ENCODE peak calls at places on chromosomes 1 and 21, in four cellular contexts. D is GM12878, E is K562, Y is HepG2. N is an unnamed sample.

GRCh38 chr1:16063226-16063829 is 10.1 kb downstream of the FAM131C start:
- DNase-seq in D (no peak), E (no peak), Y (no peak), N (no peak)

GRCh38 chr1:43285269-43285986 is at the start of gene C1orf210:
- DNase-seq in D (no peak), E (peak; percentile 88), Y (peak; percentile 62), N (no peak)

GRCh38 chr1:222454782-222455181 is 93.1 kb downstream of the HHIPL2 start:
- DNase-seq in D (no peak), E (no peak), Y (no peak), N (no peak)

GRCh38 chr1:189851806-189852367 is 625.8 kb downstream of the BRINP3 start:
- DNase-seq in D (no peak), E (no peak), Y (no peak), N (peak; percentile 10)

GRCh38 chr1:5768014-5768413 is 224.2 kb downstream of the NPHP4 start:
- DNase-seq in D (no peak), E (no peak), Y (no peak), N (no peak)

GRCh38 chr1:243407284-243408018 is 151.6 kb downstream of the SDCCAG8 start:
- DNase-seq in D (no peak), E (no peak), Y (no peak), N (no peak)

GRCh38 chr1:24928631-24929090 is 1.4 kb downstream of the RUNX3 start:
- DNase-seq in D (no peak), E (no peak), Y (no peak), N (no peak)

GRCh38 chr1:163747855-163748254 is 426.1 kb downstream of the NUF2 start:
- DNase-seq in D (no peak), E (no peak), Y (no peak), N (no peak)

GRCh38 chr1:39378377-39378776 is 113.1 kb upstream of the BMP8A start:
- DNase-seq in D (no peak), E (peak; percentile 34), Y (peak; percentile 89), N (peak; percentile 25)

DNA sequence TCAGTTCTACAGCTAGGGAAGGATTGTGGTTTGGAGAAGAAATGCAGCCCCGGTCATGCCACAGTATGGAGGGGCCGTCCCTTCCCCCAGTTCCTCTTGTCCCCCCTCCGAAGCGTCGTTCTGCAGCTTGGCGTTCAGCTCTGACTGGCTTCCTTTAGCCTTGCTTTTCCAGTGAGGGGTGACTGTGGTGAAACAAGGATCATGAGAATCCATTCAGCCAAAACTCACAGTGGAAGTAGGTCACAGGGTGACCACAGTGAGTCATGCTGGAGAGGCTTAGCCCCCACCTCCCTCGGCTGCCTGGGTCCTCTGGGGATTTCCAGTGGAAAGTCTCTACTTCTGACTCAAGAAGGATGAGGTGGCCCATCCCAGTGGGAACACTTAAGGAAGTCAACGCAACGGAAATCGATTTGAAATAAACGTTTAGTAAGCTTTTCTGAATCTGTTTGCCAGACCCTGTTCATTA is 37.3 kb upstream of the COL6A2 start:
- DNase-seq in D (no peak), E (no peak), Y (no peak), N (no peak)
- TF ChIP-seq FOXK2 in D (no peak), E (no peak), Y (no peak), N (no peak)

GRCh38 chr1:109482242-109482641 is 1.5 kb upstream of the ATXN7L2 start:
- DNase-seq in D (no peak), E (no peak), Y (no peak), N (no peak)

GRCh38 chr1:109484519-109484975 is 842 bp downstream of the ATXN7L2 start:
- DNase-seq in D (no peak), E (peak; percentile 58), Y (no peak), N (no peak)

GRCh38 chr1:109483658-109484518 is at the start of gene ATXN7L2:
- DNase-seq in D (peak; percentile 42), E (peak; percentile 99), Y (peak; percentile 84), N (peak; percentile 100)

GRCh38 chr1:109481646-109482045 is 2.1 kb upstream of the ATXN7L2 start:
- DNase-seq in D (no peak), E (no peak), Y (no peak), N (no peak)

GRCh38 chr1:109482796-109483638 is 688 bp upstream of the ATXN7L2 start:
- DNase-seq in D (no peak), E (peak; percentile 76), Y (no peak), N (peak; percentile 63)
- TF ChIP-seq FOXK2 in D (no peak), E (no peak), Y (no peak), N (no peak)

GRCh38 chr1:82466894-82467293 is 666.2 kb downstream of the ADGRL2 start:
- DNase-seq in D (no peak), E (no peak), Y (no peak), N (no peak)
- TF ChIP-seq FOXK2 in D (no peak), E (no peak), Y (no peak), N (no peak)

GRCh38 chr1:30778156-30778978 is 20.8 kb upstream of the LAPTM5 start:
- DNase-seq in D (no peak), E (peak; percentile 99), Y (no peak), N (peak; percentile 58)
- TF ChIP-seq FOXK2 in D (no peak), E (peak; percentile 96), Y (no peak), N (no peak)